ENCODE peak calls at places on chromosomes 5 and 9, in six cellular contexts. R is neural progenitor cell, J is GM23248, F is PC-3, D is GM23338, B is PC-9. T is an unnamed sample.

GRCh38 chr5:45411971-45412612 is 284.1 kb downstream of the HCN1 start:
- DNase-seq in R (no peak), J (no peak), F (peak; percentile 32), D (no peak), B (no peak), T (no peak)

GRCh38 chr9:111482656-111483418 is 1.3 kb downstream of the ECPAS start:
- DNase-seq in R (peak; percentile 91), J (peak; percentile 81), F (peak; percentile 41), D (peak; percentile 80), B (peak; percentile 63), T (peak; percentile 82)

GRCh38 chr9:12329623-12329985 is 363.6 kb upstream of the TYRP1 start:
- DNase-seq in R (no peak), J (no peak), F (no peak), D (no peak), B (no peak), T (no peak)

GRCh38 chr9:112569186-112569585 is 82.6 kb downstream of the KIAA1958 start:
- DNase-seq in R (no peak), J (peak; percentile 94), F (no peak), D (no peak), B (no peak), T (no peak)

GRCh38 chr5:32794086-32794485 is 83.0 kb downstream of the NPR3 start:
- DNase-seq in R (peak; percentile 5), J (peak; percentile 50), F (peak; percentile 59), D (peak; percentile 32), B (no peak), T (no peak)

GRCh38 chr5:42579320-42579719 is 156.1 kb downstream of the GHR start:
- DNase-seq in R (no peak), J (peak; percentile 28), F (peak; percentile 51), D (no peak), B (no peak), T (no peak)

GRCh38 chr9:36623280-36623679 is 50.6 kb downstream of the MELK start:
- DNase-seq in R (no peak), J (peak; percentile 58), F (peak; percentile 1), D (no peak), B (no peak), T (no peak)

GRCh38 chr5:57653636-57654290 is 171.2 kb upstream of the ACTBL2 start:
- DNase-seq in R (no peak), J (peak; percentile 5), F (no peak), D (no peak), B (no peak), T (no peak)

GRCh38 chr9:14251146-14252071 is 62.5 kb downstream of the NFIB start:
- DNase-seq in R (peak; percentile 29), J (peak; percentile 79), F (peak; percentile 92), D (peak; percentile 65), B (peak; percentile 96), T (no peak)

GRCh38 chr5:59036274-59036961 is 453.5 kb downstream of the RAB3C start:
- DNase-seq in R (no peak), J (peak; percentile 95), F (peak; percentile 86), D (no peak), B (peak; percentile 91), T (no peak)

GRCh38 chr5:74864823-74865222 is 1.4 kb downstream of the FAM169A start:
- DNase-seq in R (peak; percentile 15), J (no peak), F (peak; percentile 25), D (no peak), B (no peak), T (no peak)

GRCh38 chr5:74866653-74867162 is 521 bp upstream of the FAM169A start:
- DNase-seq in R (peak; percentile 70), J (no peak), F (no peak), D (peak; percentile 85), B (no peak), T (no peak)

GRCh38 chr5:74865293-74865798 is 841 bp downstream of the FAM169A start:
- DNase-seq in R (no peak), J (no peak), F (peak; percentile 3), D (no peak), B (no peak), T (no peak)

GRCh38 chr5:74863726-74864125 is 2.5 kb downstream of the FAM169A start:
- DNase-seq in R (no peak), J (no peak), F (no peak), D (no peak), B (no peak), T (no peak)

GRCh38 chr5:74865799-74866652 is at the start of gene FAM169A:
- DNase-seq in R (peak; percentile 84), J (peak; percentile 68), F (peak; percentile 54), D (peak; percentile 77), B (peak; percentile 41), T (peak; percentile 36)
- TF ChIP-seq EZH2 in R (no peak), J (no peak), F (no peak), D (no peak), B (no peak), T (no peak)

DNA sequence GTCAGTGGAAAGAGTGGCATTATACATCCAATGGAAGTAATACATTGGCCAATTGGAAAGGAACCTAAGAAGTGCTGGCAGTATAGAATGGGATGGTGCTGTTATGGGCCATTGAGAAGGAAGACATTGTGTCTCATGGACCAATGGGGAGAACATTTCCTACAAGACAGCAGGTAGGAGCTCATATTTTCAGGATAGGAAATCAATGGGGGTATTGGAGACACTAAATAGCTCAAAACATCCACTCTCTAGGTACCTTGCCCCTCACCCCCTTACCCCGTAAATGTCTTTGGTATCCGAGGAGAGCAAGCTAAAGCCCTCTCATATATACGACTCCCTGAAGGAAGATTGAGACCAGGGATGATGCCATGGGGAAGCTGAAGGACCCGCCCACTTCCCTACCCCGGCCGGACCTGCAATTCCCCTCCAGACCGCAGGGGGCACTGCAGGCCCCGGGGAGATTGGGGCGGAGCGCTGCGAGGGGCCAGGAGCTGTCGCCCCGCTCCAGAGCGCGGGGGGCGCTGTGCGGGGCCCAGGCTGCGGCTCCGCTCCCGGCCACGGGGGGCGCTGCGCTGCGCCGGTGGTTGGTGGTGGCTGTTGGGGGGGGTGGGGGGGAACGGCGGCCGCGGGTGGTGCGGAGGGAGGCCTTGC is at the start of gene KDM3B:
- DNase-seq in R (peak; percentile 93), J (peak; percentile 89), F (peak; percentile 87), D (peak; percentile 84), B (peak; percentile 68), T (peak; percentile 89)
- H3F3A ChIP-seq in R (peaks cover 53% of the 10 kb centered on the region), J (peaks cover 80% of the 10 kb centered on the region), F (no peaks in the 10 kb centered on the region), D (no peaks in the 10 kb centered on the region), B (peaks cover 31% of the 10 kb centered on the region), T (peaks cover 10% of the 10 kb centered on the region)

GRCh38 chr5:3592298-3592697 is 3.3 kb upstream of the IRX1 start:
- DNase-seq in R (peak; percentile 80), J (no peak), F (no peak), D (peak; percentile 81), B (no peak), T (no peak)

GRCh38 chr5:3594514-3595101 is 1.0 kb upstream of the IRX1 start:
- DNase-seq in R (peak; percentile 79), J (peak; percentile 78), F (no peak), D (peak; percentile 77), B (no peak), T (no peak)

GRCh38 chr5:3590253-3590966 is 5.2 kb upstream of the IRX1 start:
- DNase-seq in R (peak; percentile 78), J (no peak), F (no peak), D (peak; percentile 66), B (no peak), T (no peak)

GRCh38 chr5:3593771-3594513 is 1.7 kb upstream of the IRX1 start:
- DNase-seq in R (peak; percentile 32), J (peak; percentile 89), F (no peak), D (peak; percentile 64), B (no peak), T (no peak)

GRCh38 chr5:3590967-3591900 is 4.4 kb upstream of the IRX1 start:
- DNase-seq in R (peak; percentile 60), J (peak; percentile 54), F (no peak), D (peak; percentile 52), B (no peak), T (no peak)
- TF ChIP-seq EZH2 in R (peak; percentile 90), J (peak; percentile 68), F (no peak), D (peak; percentile 76), B (no peak), T (no peak)

GRCh38 chr9:69079186-69079585 is 43.6 kb downstream of the FXN start:
- DNase-seq in R (no peak), J (no peak), F (no peak), D (no peak), B (peak; percentile 59), T (no peak)
- H3F3A ChIP-seq in R (no peaks in the 10 kb centered on the region), J (no peaks in the 10 kb centered on the region), F (no peaks in the 10 kb centered on the region), D (peaks cover 3% of the 10 kb centered on the region), B (no peaks in the 10 kb centered on the region), T (no peaks in the 10 kb centered on the region)

GRCh38 chr5:171309526-171310333 is 682 bp downstream of the TLX3 start:
- DNase-seq in R (peak; percentile 68), J (no peak), F (no peak), D (no peak), B (no peak), T (no peak)
- TF ChIP-seq EZH2 in R (peak; percentile 96), J (no peak), F (no peak), D (peak; percentile 72), B (no peak), T (no peak)

T was measured in MM.1S.